ENCODE peak calls at places on chromosomes 6 and 20, in ten cellular contexts. I, Q, Y, C, V, N, B, K, S and E are unnamed samples.

GRCh38 chr20:52003415-52003814 is 188.2 kb downstream of the ZFP64 start:
- DNase-seq in N (no peak), I (no peak), V (no peak), Y (no peak), S (no peak), B (no peak), K (no peak), C (no peak), Q (peak; percentile 83), E (no peak)

GRCh38 chr6:40585661-40586269 is 1.4 kb downstream of the LRFN2 start:
- DNase-seq in N (no peak), V (peak; percentile 62), C (no peak), Q (peak; percentile 71), B (no peak), Y (no peak), I (no peak), S (no peak), K (no peak), E (no peak)

GRCh38 chr20:39378781-39379180 is 416.6 kb downstream of the DHX35 start:
- DNase-seq in K (peak; percentile 75), C (no peak), I (no peak), S (no peak), Y (no peak), Q (no peak), V (no peak), B (no peak), N (no peak), E (no peak)

GRCh38 chr20:3702992-3703391 is 9.4 kb downstream of the SIGLEC1 start:
- DNase-seq in Y (no peak), S (no peak), I (no peak), K (no peak), Q (no peak), B (no peak), N (no peak), V (no peak), C (no peak), E (no peak)

GRCh38 chr6:121522265-121522664 is 86.8 kb downstream of the GJA1 start:
- DNase-seq in K (no peak), C (no peak), I (peak; percentile 87), V (no peak), Q (no peak), N (no peak), Y (peak; percentile 98), B (peak; percentile 86), S (no peak), E (no peak)

GRCh38 chr20:41175201-41175651 is 37.9 kb downstream of the PLCG1 start:
- DNase-seq in Q (no peak), I (no peak), B (no peak), N (no peak), C (no peak), K (peak; percentile 61), Y (no peak), S (no peak), V (peak; percentile 1), E (no peak)

GRCh38 chr20:17771206-17772004 is 71.6 kb downstream of the BANF2 start:
- DNase-seq in C (no peak), Y (no peak), B (no peak), K (no peak), I (no peak), V (no peak), Q (no peak), N (no peak), S (no peak), E (no peak)

GRCh38 chr20:41406896-41407444 is 40.4 kb upstream of the EMILIN3 start:
- DNase-seq in N (no peak), S (no peak), Q (no peak), I (no peak), C (no peak), B (no peak), Y (no peak), V (no peak), K (no peak), E (no peak)

GRCh38 chr20:35360033-35360432 is 51.7 kb downstream of the UQCC1 start:
- DNase-seq in Q (no peak), V (no peak), K (no peak), C (no peak), B (no peak), S (no peak), N (no peak), I (no peak), Y (no peak), E (no peak)

GRCh38 chr6:38179300-38179699 is 359.8 kb downstream of the ZFAND3 start:
- DNase-seq in N (no peak), V (peak; percentile 13), B (no peak), K (peak; percentile 43), Q (peak; percentile 27), S (no peak), Y (no peak), I (no peak), C (no peak), E (no peak)

GRCh38 chr6:4687989-4688947 is 87.9 kb upstream of the CDYL start:
- DNase-seq in Q (no peak), C (no peak), Y (peak; percentile 84), B (peak; percentile 42), I (peak; percentile 61), S (no peak), V (no peak), K (no peak), N (no peak), E (no peak)

GRCh38 chr6:158293122-158293521 is 19.1 kb upstream of the TULP4 start:
- DNase-seq in S (no peak), N (no peak), K (no peak), B (no peak), Q (no peak), I (no peak), V (no peak), C (no peak), Y (no peak), E (no peak)

GRCh38 chr6:13398081-13398406 is 69.7 kb upstream of the TBC1D7 start:
- DNase-seq in S (no peak), Q (no peak), V (no peak), C (no peak), B (no peak), I (no peak), N (no peak), K (no peak), Y (no peak), E (no peak)

GRCh38 chr20:59807909-59808728 is 125.3 kb downstream of the SYCP2 start:
- DNase-seq in N (no peak), C (no peak), I (no peak), B (no peak), K (peak; percentile 57), V (no peak), Y (no peak), Q (no peak), S (no peak), E (no peak)

GRCh38 chr20:61053487-61054277 is 198.4 kb upstream of the CDH4 start:
- DNase-seq in N (no peak), B (no peak), Y (no peak), I (no peak), Q (no peak), K (peak; percentile 29), S (no peak), C (no peak), V (no peak), E (no peak)

GRCh38 chr20:36439040-36439730 is 102.1 kb upstream of the MYL9 start:
- DNase-seq in C (peak; percentile 13), B (no peak), S (peak; percentile 24), N (peak; percentile 43), V (peak; percentile 93), Q (peak; percentile 57), Y (peak; percentile 65), I (peak; percentile 0), K (no peak), E (peak; percentile 52)

GRCh38 chr6:119350202-119351004 is 842 bp upstream of the MAN1A1 start:
- DNase-seq in V (no peak), C (no peak), K (no peak), S (no peak), I (peak; percentile 34), B (peak; percentile 23), N (peak; percentile 31), Q (peak; percentile 44), Y (peak; percentile 87), E (peak; percentile 32)

GRCh38 chr6:151808331-151809241 is 1.1 kb downstream of the ESR1 start:
- DNase-seq in I (no peak), Y (peak; percentile 3), V (peak; percentile 27), K (no peak), Q (no peak), S (no peak), N (no peak), C (no peak), B (no peak), E (no peak)

GRCh38 chr6:33846226-33846625 is 42.4 kb upstream of the MLN start:
- DNase-seq in K (no peak), I (no peak), C (no peak), Y (no peak), B (no peak), S (no peak), Q (no peak), V (no peak), N (no peak), E (no peak)

GRCh38 chr6:155174576-155175174 is 89.1 kb upstream of the CLDN20 start:
- DNase-seq in C (peak; percentile 81), K (no peak), B (peak; percentile 55), I (peak; percentile 87), V (peak; percentile 63), Q (peak; percentile 99), Y (peak; percentile 90), N (peak; percentile 54), S (peak; percentile 15), E (peak; percentile 87)

GRCh38 chr6:131763749-131764148 is 44.1 kb upstream of the ENPP1 start:
- DNase-seq in S (no peak), C (no peak), K (no peak), V (no peak), Y (no peak), N (no peak), I (no peak), B (no peak), Q (no peak), E (no peak)

GRCh38 chr6:8155259-8156012 is 53.1 kb upstream of the EEF1E1 start:
- DNase-seq in N (no peak), K (no peak), C (no peak), Q (no peak), Y (no peak), B (no peak), I (no peak), S (no peak), V (no peak), E (no peak)

GRCh38 chr6:134517145-134517658 is 199.3 kb upstream of the SGK1 start:
- DNase-seq in Y (peak; percentile 96), N (no peak), C (peak; percentile 72), K (peak; percentile 86), V (peak; percentile 33), Q (peak; percentile 26), B (peak; percentile 29), S (no peak), I (no peak), E (peak; percentile 41)

GRCh38 chr6:42113929-42114636 is 28.3 kb downstream of the C6orf132 start:
- DNase-seq in Q (no peak), Y (no peak), S (no peak), K (no peak), C (no peak), B (no peak), V (no peak), N (no peak), I (peak; percentile 70), E (no peak)

GRCh38 chr20:24382775-24383174 is 86.7 kb upstream of the SYNDIG1 start:
- DNase-seq in S (no peak), K (no peak), Y (no peak), B (no peak), I (no peak), Q (peak; percentile 99), C (peak; percentile 50), V (no peak), N (no peak), E (peak; percentile 19)

GRCh38 chr6:155247618-155248017 is 16.2 kb upstream of the CLDN20 start:
- DNase-seq in S (no peak), Y (peak; percentile 43), B (peak; percentile 65), I (peak; percentile 75), Q (no peak), N (no peak), V (peak; percentile 31), K (no peak), C (no peak), E (no peak)

GRCh38 chr6:20211941-20212391 is 303 bp downstream of the MBOAT1 start:
- DNase-seq in N (no peak), I (no peak), Y (peak; percentile 47), K (peak; percentile 79), Q (peak; percentile 57), V (peak; percentile 69), B (no peak), S (peak; percentile 39), C (no peak), E (peak; percentile 48)

GRCh38 chr6:35044771-35045275 is 96.3 kb downstream of the TCP11 start:
- DNase-seq in N (no peak), Q (peak; percentile 89), S (no peak), V (no peak), I (no peak), Y (peak; percentile 86), C (no peak), B (no peak), K (peak; percentile 9), E (no peak)